ENCODE peak calls at places on chromosomes 12 and 14, in five cellular contexts. One of them, this sample, is unnamed.
A peak's percentile ranks its signal among the peaks of the same experiment; 100 is the strongest.

GRCh38 chr12:57694459-57695019 is 607 bp downstream of the OS9 start:
- DNase-seq in neural crest cell: no peak
- DNase-seq in NCI-H1105: no peak
- DNase-seq in bronchial epithelial cell: peak; percentile 17
- DNase-seq in Panc1: no peak
- DNase-seq in this sample: peak; percentile 3

GRCh38 chr12:122963928-122964240 is 2.4 kb downstream of the ABCB9 start:
- DNase-seq in neural crest cell: no peak
- DNase-seq in NCI-H1105: peak; percentile 58
- DNase-seq in bronchial epithelial cell: no peak
- DNase-seq in Panc1: no peak
- DNase-seq in this sample: no peak

GRCh38 chr12:55830601-55831406 is 1.4 kb upstream of the DNAJC14 start:
- DNase-seq in neural crest cell: peak; percentile 62
- DNase-seq in NCI-H1105: peak; percentile 29
- DNase-seq in bronchial epithelial cell: no peak
- DNase-seq in Panc1: no peak
- DNase-seq in this sample: no peak

GRCh38 chr12:47408171-47408871 is 297.5 kb downstream of the RPAP3 start:
- DNase-seq in neural crest cell: no peak
- DNase-seq in NCI-H1105: no peak
- DNase-seq in bronchial epithelial cell: peak; percentile 86
- DNase-seq in Panc1: no peak
- DNase-seq in this sample: peak; percentile 42

GRCh38 chr14:51424569-51425251 is 184.7 kb downstream of the TMX1 start:
- DNase-seq in neural crest cell: no peak
- DNase-seq in NCI-H1105: no peak
- DNase-seq in bronchial epithelial cell: no peak
- DNase-seq in Panc1: no peak
- DNase-seq in this sample: no peak

GRCh38 chr14:28142400-28143015 is 624.1 kb upstream of the FOXG1 start:
- DNase-seq in neural crest cell: no peak
- DNase-seq in NCI-H1105: peak; percentile 49
- DNase-seq in bronchial epithelial cell: peak; percentile 1
- DNase-seq in Panc1: no peak
- DNase-seq in this sample: no peak

GRCh38 chr12:124764451-124764850 is 99.2 kb downstream of the SCARB1 start:
- DNase-seq in neural crest cell: peak; percentile 37
- DNase-seq in NCI-H1105: no peak
- DNase-seq in bronchial epithelial cell: peak; percentile 40
- DNase-seq in Panc1: no peak
- DNase-seq in this sample: peak; percentile 54

GRCh38 chr14:21894003-21894897 is 220.6 kb upstream of the OR4E1 start:
- DNase-seq in neural crest cell: no peak
- DNase-seq in NCI-H1105: no peak
- DNase-seq in bronchial epithelial cell: no peak
- DNase-seq in Panc1: no peak
- DNase-seq in this sample: no peak

GRCh38 chr12:30796891-30797371 is 42.2 kb upstream of the CAPRIN2 start:
- DNase-seq in neural crest cell: no peak
- DNase-seq in NCI-H1105: no peak
- DNase-seq in bronchial epithelial cell: peak; percentile 42
- DNase-seq in Panc1: no peak
- DNase-seq in this sample: peak; percentile 52

GRCh38 chr12:104809251-104809650 is 148.8 kb downstream of the SLC41A2 start:
- DNase-seq in neural crest cell: no peak
- DNase-seq in NCI-H1105: no peak
- DNase-seq in bronchial epithelial cell: peak; percentile 64
- DNase-seq in Panc1: no peak
- DNase-seq in this sample: peak; percentile 71

GRCh38 chr12:40647651-40648050 is 44.6 kb upstream of the CNTN1 start:
- DNase-seq in neural crest cell: no peak
- DNase-seq in NCI-H1105: no peak
- DNase-seq in bronchial epithelial cell: peak; percentile 89
- DNase-seq in Panc1: no peak
- DNase-seq in this sample: peak; percentile 71